ENCODE peak calls at places on chromosomes 12 and 14, in four cellular contexts. P, Z, M and R are unnamed samples.

GRCh38 chr12:57888407-57889157 is 42.1 kb upstream of the CTDSP2 start:
- DNase-seq in P (no peak), Z (no peak), M (no peak), R (no peak)

GRCh38 chr12:16984484-16984883 is 378.5 kb upstream of the LMO3 start:
- DNase-seq in P (no peak), Z (no peak), M (no peak), R (no peak)

GRCh38 chr12:56086096-56086495 is 6.1 kb downstream of the ERBB3 start:
- DNase-seq in P (no peak), Z (no peak), M (peak; percentile 8), R (no peak)

GRCh38 chr12:123532021-123532420 is 1.5 kb downstream of the RILPL1 start:
- DNase-seq in P (no peak), Z (no peak), M (no peak), R (no peak)

GRCh38 chr14:54857830-54858269 is 44.8 kb downstream of the GCH1 start:
- DNase-seq in P (no peak), Z (no peak), M (no peak), R (no peak)

GRCh38 chr12:52969828-52970569 is 21.1 kb downstream of the KRT18 start:
- DNase-seq in P (no peak), Z (peak; percentile 82), M (no peak), R (no peak)

GRCh38 chr14:77663289-77663688 is 44.5 kb downstream of the ALKBH1 start:
- DNase-seq in P (no peak), Z (no peak), M (no peak), R (no peak)

GRCh38 chr12:66929121-66929520 is 250.2 kb upstream of the GRIP1 start:
- DNase-seq in P (no peak), Z (no peak), M (no peak), R (no peak)

GRCh38 chr12:26281320-26281719 is 85.9 kb downstream of the SSPN start:
- DNase-seq in P (no peak), Z (no peak), M (no peak), R (no peak)

GRCh38 chr14:71474291-71474690 is 457.9 kb upstream of the RGS6 start:
- DNase-seq in P (no peak), Z (no peak), M (no peak), R (no peak)

GRCh38 chr12:104575442-104575841 is 118.7 kb downstream of the CHST11 start:
- DNase-seq in P (no peak), Z (no peak), M (no peak), R (no peak)

GRCh38 chr12:59708059-59708458 is 112.2 kb downstream of the SLC16A7 start:
- DNase-seq in P (no peak), Z (no peak), M (no peak), R (peak; percentile 1)

GRCh38 chr12:106425061-106425706 is 67.6 kb downstream of the POLR3B start:
- DNase-seq in P (no peak), Z (no peak), M (no peak), R (no peak)

GRCh38 chr12:30754383-30754749 is 385 bp downstream of the CAPRIN2 start:
- DNase-seq in P (no peak), Z (no peak), M (no peak), R (no peak)

GRCh38 chr12:57887631-57888406 is 41.3 kb upstream of the CTDSP2 start:
- DNase-seq in P (no peak), Z (no peak), M (no peak), R (no peak)

GRCh38 chr14:27917896-27918295 is 848.7 kb upstream of the FOXG1 start:
- DNase-seq in P (no peak), Z (no peak), M (no peak), R (no peak)

GRCh38 chr12:6869049-6870021 is 2.0 kb downstream of the TPI1 start:
- DNase-seq in P (peak; percentile 97), Z (peak; percentile 77), M (peak; percentile 66), R (peak; percentile 64)

GRCh38 chr12:54397157-54397556 is 12.6 kb upstream of the ZNF385A start:
- DNase-seq in P (no peak), Z (no peak), M (no peak), R (no peak)

GRCh38 chr12:25592725-25593495 is 39.8 kb upstream of the LMNTD1 start:
- DNase-seq in P (no peak), Z (no peak), M (no peak), R (no peak)

DNA sequence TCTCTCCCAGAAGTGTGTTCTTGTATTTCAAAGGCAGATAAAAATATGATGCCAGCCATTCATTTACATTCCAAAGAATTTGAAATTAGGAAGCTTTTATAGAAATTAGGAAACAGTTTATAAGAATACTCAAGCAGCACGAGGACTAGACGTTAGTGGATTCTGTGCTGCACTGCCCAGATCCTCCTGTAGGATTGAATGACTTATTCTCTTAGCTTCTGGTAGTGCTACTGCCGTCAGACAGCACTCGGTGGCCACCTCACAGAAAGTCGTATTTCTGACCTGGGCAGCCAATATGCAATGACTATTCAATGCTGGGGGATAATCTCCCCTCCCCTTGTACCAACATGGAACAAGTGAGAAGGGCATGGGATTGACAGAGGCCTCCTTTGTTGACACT is 326.4 kb downstream of the RPL10L start:
- DNase-seq in P (no peak), Z (no peak), M (no peak), R (no peak)
- TF ChIP-seq FOSL1 in P (no peak), Z (no peak), M (no peak), R (no peak)

DNA sequence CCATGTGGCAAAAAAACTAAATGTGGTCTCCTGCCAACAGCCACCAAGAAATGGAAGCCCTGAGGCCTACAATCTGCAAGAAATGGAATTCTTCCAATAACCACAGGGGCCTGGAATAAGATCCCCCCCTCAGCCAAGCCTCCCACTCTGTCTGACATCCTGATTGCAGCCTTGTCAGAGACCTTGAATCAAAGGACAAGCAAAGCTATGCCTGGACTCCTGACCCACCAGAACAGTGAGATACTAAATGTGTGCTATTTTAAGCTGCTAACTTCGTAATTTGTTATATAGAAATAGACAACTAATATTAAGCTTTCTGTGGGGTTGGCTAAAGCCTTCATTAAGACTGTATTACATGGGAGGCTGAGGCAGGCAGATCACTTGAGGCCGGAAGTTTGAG is 77.7 kb downstream of the TBX5 start:
- DNase-seq in P (no peak), Z (no peak), M (no peak), R (no peak)
- TF ChIP-seq FOSL1 in P (no peak), Z (no peak), M (no peak), R (no peak)

GRCh38 chr12:93749515-93749914 is 72.3 kb downstream of the CRADD start:
- DNase-seq in P (no peak), Z (no peak), M (no peak), R (no peak)

GRCh38 chr12:93750056-93750455 is 72.9 kb downstream of the CRADD start:
- DNase-seq in P (no peak), Z (no peak), M (no peak), R (no peak)

GRCh38 chr12:93753838-93754429 is 76.8 kb downstream of the CRADD start:
- DNase-seq in P (no peak), Z (no peak), M (no peak), R (no peak)

GRCh38 chr12:93753285-93753684 is 76.1 kb downstream of the CRADD start:
- DNase-seq in P (no peak), Z (no peak), M (no peak), R (no peak)

DNA sequence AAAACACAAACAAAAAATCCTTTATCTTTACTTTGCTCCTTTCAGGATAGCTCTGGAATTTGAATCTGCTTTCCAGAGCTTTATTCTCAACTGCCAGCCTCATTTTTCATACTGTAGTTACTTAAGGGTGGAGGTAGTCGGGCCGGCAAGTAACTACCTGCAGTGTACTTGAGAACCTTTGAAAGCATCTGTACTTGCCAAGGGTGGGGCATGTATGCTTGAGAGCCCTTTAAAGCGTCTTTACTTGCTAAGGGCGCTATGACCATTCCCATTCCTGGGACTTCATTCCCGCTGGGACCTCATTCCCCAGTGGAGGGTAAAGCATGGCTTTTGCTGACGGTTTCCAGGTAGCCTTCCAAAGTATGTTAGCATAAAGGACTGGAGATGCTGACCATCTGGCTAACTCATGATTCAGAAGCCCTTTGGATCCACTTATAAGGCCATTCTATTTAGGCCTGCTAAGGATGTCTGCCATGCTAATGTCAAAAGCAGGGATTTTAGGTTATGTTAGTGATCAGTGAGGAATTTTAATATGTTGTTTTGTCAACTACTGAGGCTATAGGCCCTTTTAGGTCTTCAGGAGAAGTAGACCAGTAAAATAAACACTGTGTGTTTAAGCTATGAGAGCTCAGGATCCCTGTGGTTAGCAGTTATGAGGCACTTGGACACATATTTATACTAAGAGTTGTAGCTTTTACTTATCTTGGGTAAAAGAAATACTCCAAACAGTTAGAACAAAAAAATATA is 74.9 kb downstream of the CRADD start:
- DNase-seq in P (no peak), Z (no peak), M (no peak), R (no peak)
- TF ChIP-seq FOSL1 in P (no peak), Z (no peak), M (no peak), R (no peak)

GRCh38 chr12:83128529-83128928 is 441.8 kb downstream of the TMTC2 start:
- DNase-seq in P (no peak), Z (no peak), M (no peak), R (no peak)
- TF ChIP-seq FOSL1 in P (no peak), Z (no peak), M (no peak), R (no peak)

GRCh38 chr14:89613260-89614008 is 196.4 kb upstream of the FOXN3 start:
- DNase-seq in P (no peak), Z (no peak), M (no peak), R (no peak)
- TF ChIP-seq FOSL1 in P (no peak), Z (no peak), M (no peak), R (no peak)

DNA sequence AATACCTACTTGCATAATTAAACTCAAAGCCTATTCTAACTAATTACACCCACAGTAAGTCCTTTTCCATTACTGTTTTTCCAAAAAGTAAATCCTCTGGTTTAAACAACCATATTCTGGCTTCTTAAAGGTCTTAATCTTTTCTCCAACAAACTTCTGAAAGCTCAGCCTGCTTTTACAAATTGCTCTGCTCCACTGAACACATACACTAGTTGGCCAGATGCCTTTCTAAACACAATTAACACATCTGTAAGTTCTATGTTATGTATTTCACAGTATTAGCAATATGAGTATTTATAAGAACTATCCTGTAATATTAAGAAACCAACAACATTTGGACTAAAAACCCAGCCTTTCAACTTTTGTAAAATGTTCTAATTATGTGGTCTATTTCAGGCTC is 30.1 kb downstream of the PTPRB start:
- DNase-seq in P (no peak), Z (no peak), M (no peak), R (no peak)
- TF ChIP-seq FOSL1 in P (no peak), Z (no peak), M (no peak), R (no peak)

GRCh38 chr14:21894003-21894897 is 220.6 kb upstream of the OR4E1 start:
- DNase-seq in P (peak; percentile 66), Z (no peak), M (no peak), R (no peak)

DNA sequence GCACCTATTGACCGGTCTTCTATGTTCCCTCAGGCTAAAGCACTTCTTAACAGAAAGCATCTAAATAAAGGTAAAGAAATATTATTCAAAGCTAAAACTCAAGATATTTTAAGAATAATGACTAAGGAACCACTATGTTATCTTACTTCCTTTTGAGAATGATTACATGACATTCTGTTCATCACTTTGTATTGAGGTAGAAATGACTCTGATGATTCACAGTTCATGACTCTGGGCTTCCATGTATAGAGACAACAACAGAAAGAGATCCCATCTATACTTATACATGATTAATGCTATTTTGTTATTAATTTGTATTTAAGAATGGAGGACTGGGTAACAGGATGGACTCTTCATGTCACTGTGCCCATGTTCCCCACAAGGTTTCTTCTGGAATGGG is 218.3 kb upstream of the OR4E1 start:
- DNase-seq in P (no peak), Z (no peak), M (no peak), R (no peak)
- TF ChIP-seq FOSL1 in P (no peak), Z (no peak), M (no peak), R (no peak)